ENCODE peak calls at places on chromosomes 6 and 20, in eight cellular contexts. U is progenitor cell of endocrine pancreas; K is effector memory CD8-positive, alpha-beta T cell; R is activated T-helper 1 cell treated with anti-CD3 and anti-CD28 coated beads, Interleukin-12 subunit alpha, Interleukin-12 subunit beta, Interleukin-2, Interleukin-4 antibody, amounts not matched to agents 30 ng/mL and 10 ng/mL and 1 ng/mL, durations not matched to agents 14 hours and 24 hours and 36 hours; X is NCI-H69; F is aorta; P is hippocampal formation; L is HS-5. M is an unnamed sample.

GRCh38 chr6:1481326-1481725 is 92.0 kb downstream of the FOXF2 start:
- DNase-seq in K (no peak), L (peak), R (no peak), X (no peak), P (no peak), F (no peak), U (no peak), M (peak)

GRCh38 chr6:82711992-82712788 is 348.6 kb downstream of the TPBG start:
- DNase-seq in K (no peak), F (no peak), U (no peak), X (no peak), R (no peak), P (peak), L (no peak), M (no peak)

GRCh38 chr6:153790048-153790447 is 249.0 kb upstream of the OPRM1 start:
- DNase-seq in U (no peak), K (no peak), X (peak), F (peak), L (peak), P (no peak), R (no peak), M (peak)

GRCh38 chr6:76834399-76834798 is 628.9 kb downstream of the HTR1B start:
- DNase-seq in K (no peak), U (no peak), X (no peak), P (no peak), R (no peak), L (no peak), F (no peak), M (no peak)

GRCh38 chr6:130423044-130423443 is 57.2 kb downstream of the TMEM200A start:
- DNase-seq in X (no peak), F (no peak), R (no peak), K (no peak), L (no peak), U (no peak), P (no peak), M (no peak)

GRCh38 chr6:46894429-46894828 is 27.3 kb downstream of the ADGRF5 start:
- DNase-seq in U (no peak), F (no peak), K (no peak), R (no peak), X (no peak), L (no peak), P (no peak), M (no peak)

GRCh38 chr6:112831022-112831421 is 483.9 kb downstream of the RFPL4B start:
- DNase-seq in K (no peak), R (no peak), F (no peak), X (no peak), L (no peak), P (no peak), U (no peak), M (no peak)

GRCh38 chr6:133092771-133093170 is 148.4 kb upstream of the EYA4 start:
- DNase-seq in L (no peak), X (no peak), U (no peak), P (no peak), K (no peak), R (no peak), F (no peak), M (no peak)

GRCh38 chr6:166989427-166990034 is 9.7 kb upstream of the CEP43 start:
- DNase-seq in L (no peak), X (peak), P (peak), U (no peak), K (peak), F (no peak), R (peak), M (no peak)

GRCh38 chr6:41578714-41579610 is 32.8 kb downstream of the FOXP4 start:
- DNase-seq in U (no peak), R (no peak), X (peak), L (no peak), F (no peak), K (no peak), P (no peak), M (no peak)

GRCh38 chr6:56477241-56477640 is 165.4 kb downstream of the DST start:
- DNase-seq in F (no peak), U (no peak), P (peak), X (no peak), R (no peak), L (no peak), K (no peak), M (no peak)

GRCh38 chr20:44624152-44624551 is 27.3 kb downstream of the ADA start:
- DNase-seq in R (no peak), X (no peak), U (no peak), K (no peak), F (no peak), P (no peak), L (no peak), M (no peak)

GRCh38 chr20:59120491-59120890 is 43.1 kb upstream of the ZNF831 start:
- DNase-seq in R (peak), U (no peak), P (no peak), F (no peak), K (peak), L (no peak), X (no peak), M (no peak)

GRCh38 chr6:15280023-15280422 is 34.2 kb downstream of the JARID2 start:
- DNase-seq in U (no peak), K (no peak), X (no peak), L (no peak), P (no peak), F (no peak), R (no peak), M (no peak)

GRCh38 chr20:11091496-11091895 is 417.7 kb upstream of the JAG1 start:
- DNase-seq in P (no peak), K (no peak), U (no peak), F (no peak), X (no peak), L (no peak), R (no peak), M (no peak)

GRCh38 chr6:148445620-148446019 is 103.0 kb downstream of the SASH1 start:
- DNase-seq in K (no peak), X (no peak), P (no peak), R (no peak), U (no peak), F (no peak), L (peak), M (peak)

GRCh38 chr20:42110301-42110700 is 492.1 kb upstream of the CHD6 start:
- DNase-seq in X (no peak), U (no peak), K (no peak), F (no peak), L (no peak), R (no peak), P (no peak), M (no peak)

GRCh38 chr6:31308050-31308844 is 36.4 kb upstream of the HLA-C start:
- DNase-seq in X (no peak), L (no peak), P (no peak), R (peak), F (peak), K (peak), U (peak), M (peak)

GRCh38 chr20:32663704-32664351 is 9.9 kb downstream of the C20orf203 start:
- DNase-seq in X (no peak), R (no peak), P (no peak), K (no peak), U (no peak), F (no peak), L (no peak), M (no peak)

GRCh38 chr6:116012471-116012949 is 48.2 kb downstream of the FRK start:
- DNase-seq in F (no peak), K (no peak), U (no peak), X (peak), R (no peak), L (no peak), P (no peak), M (no peak)

GRCh38 chr6:32116674-32117073 is 7.5 kb upstream of the TNXB start:
- DNase-seq in X (peak), U (no peak), K (no peak), P (no peak), R (no peak), L (no peak), F (no peak), M (no peak)

GRCh38 chr20:63064310-63064709 is 57.5 kb upstream of the BHLHE23 start:
- DNase-seq in K (no peak), P (no peak), U (no peak), F (peak), R (no peak), X (no peak), L (no peak), M (no peak)

GRCh38 chr20:40442181-40442963 is 246.7 kb downstream of the MAFB start:
- DNase-seq in R (no peak), K (no peak), X (peak), F (no peak), L (no peak), U (no peak), P (no peak), M (no peak)

GRCh38 chr6:131427441-131428051 is 145.5 kb upstream of the ARG1 start:
- DNase-seq in F (no peak), P (peak), X (no peak), K (no peak), U (no peak), R (no peak), L (no peak), M (no peak)

GRCh38 chr6:33977606-33978438 is 168.1 kb downstream of the GRM4 start:
- DNase-seq in K (no peak), L (no peak), P (no peak), R (no peak), X (peak), U (no peak), F (no peak), M (no peak)

GRCh38 chr6:151494235-151494950 is 576 bp downstream of the CCDC170 start:
- DNase-seq in X (peak), F (peak), K (no peak), R (no peak), L (no peak), U (no peak), P (no peak), M (peak)

GRCh38 chr20:9555781-9556180 is 41.4 kb downstream of the LAMP5 start:
- DNase-seq in L (peak), P (no peak), F (no peak), R (no peak), U (no peak), X (no peak), K (no peak), M (peak)

GRCh38 chr6:134060491-134061106 is 8.2 kb upstream of the SLC2A12 start:
- DNase-seq in L (peak), F (no peak), P (no peak), X (no peak), K (no peak), R (no peak), U (no peak), M (peak)

GRCh38 chr6:136526196-136526930 is 23.9 kb downstream of the MAP7 start:
- DNase-seq in K (no peak), L (no peak), R (peak), U (peak), X (peak), F (peak), P (peak), M (no peak)

GRCh38 chr6:68572525-68572924 is 62.6 kb upstream of the ADGRB3 start:
- DNase-seq in X (peak), K (no peak), P (no peak), F (no peak), R (no peak), L (peak), U (no peak), M (no peak)

GRCh38 chr20:63022501-63022900 is 15.7 kb upstream of the BHLHE23 start:
- DNase-seq in L (no peak), K (no peak), P (no peak), R (no peak), U (no peak), F (peak), X (no peak), M (no peak)

M was measured in foreskin keratinocyte.